ENCODE peak calls at places on chromosomes 12 and 14, in four cellular contexts. D is HL-60, A is fibroblast of the aortic adventitia, W is mucosa of descending colon. C is an unnamed sample.

GRCh38 chr12:97957109-97957508 is 494.5 kb downstream of the RMST start:
- DNase-seq in W (no peak), A (no peak), D (no peak), C (no peak)

GRCh38 chr12:128644664-128645296 is 179.0 kb downstream of the SLC15A4 start:
- DNase-seq in W (peak), A (no peak), D (no peak), C (no peak)

GRCh38 chr14:26719514-26719913 is 121.7 kb upstream of the NOVA1 start:
- DNase-seq in W (no peak), D (no peak), A (peak), C (peak)

GRCh38 chr14:31070431-31070830 is 44.3 kb upstream of the STRN3 start:
- DNase-seq in A (peak), W (no peak), D (no peak), C (peak)

GRCh38 chr12:71046215-71046614 is 111.6 kb downstream of the TSPAN8 start:
- DNase-seq in W (no peak), D (no peak), A (peak), C (no peak)

GRCh38 chr12:86929962-86930361 is 673.8 kb upstream of the MGAT4C start:
- DNase-seq in A (peak), W (no peak), D (no peak), C (no peak)

GRCh38 chr12:11814362-11814761 is 164.9 kb downstream of the ETV6 start:
- DNase-seq in W (no peak), D (no peak), A (peak), C (peak)

GRCh38 chr14:76599556-76599955 is 161.7 kb upstream of the VASH1 start:
- DNase-seq in W (no peak), D (no peak), A (no peak), C (no peak)

GRCh38 chr14:104687601-104688504 is 1.6 kb upstream of the INF2 start:
- DNase-seq in A (peak), D (no peak), W (peak), C (peak)

DNA sequence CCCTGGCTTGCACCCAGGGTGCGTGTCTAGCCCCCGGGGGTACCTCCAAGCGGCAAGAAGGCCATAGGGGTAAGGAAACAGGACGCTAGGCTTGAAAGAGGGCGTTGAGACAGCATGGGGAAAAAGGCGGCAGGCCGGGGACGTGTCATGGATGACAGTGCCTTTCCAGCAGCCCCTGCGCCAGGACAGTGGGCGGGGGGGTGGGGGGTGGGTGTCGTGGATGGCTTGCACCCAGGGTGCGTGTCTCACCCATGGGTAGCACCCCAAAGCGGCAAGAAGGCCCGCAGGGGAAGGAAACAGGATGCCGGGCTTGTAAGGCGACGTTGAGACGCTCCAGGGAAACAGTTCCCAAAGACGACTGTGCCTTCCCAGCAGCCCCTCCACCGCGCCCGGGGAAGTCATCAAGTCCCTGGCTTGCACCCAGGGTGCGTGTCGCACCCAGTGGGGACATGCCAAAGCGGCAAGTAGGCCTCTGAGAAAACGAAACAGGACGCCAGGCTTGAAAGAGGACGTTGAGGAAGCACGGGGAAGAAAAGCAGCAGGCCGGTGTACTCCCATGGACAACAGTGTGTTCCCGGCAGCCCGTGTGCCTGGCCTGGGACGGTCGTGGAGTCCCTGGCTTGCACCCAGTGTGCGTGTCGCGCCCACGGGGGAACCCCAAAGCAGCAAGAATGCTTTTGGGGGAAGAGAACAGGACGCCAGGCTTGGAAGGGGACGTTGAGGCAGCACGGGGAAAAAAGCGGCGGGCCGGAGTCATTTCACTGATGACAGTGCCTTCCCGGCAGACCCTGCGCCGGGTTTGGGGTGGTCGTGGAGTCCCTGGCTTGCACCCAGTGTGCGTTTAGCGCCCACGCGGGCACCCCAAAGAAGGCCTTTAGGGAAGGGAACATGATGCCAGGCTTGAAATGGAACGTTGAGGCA is 163.5 kb upstream of the ALG10B start:
- DNase-seq in A (no peak), W (no peak), D (no peak), C (no peak)
- TF ChIP-seq CTCF in A (no peak), W (no peak), D (no peak), C (no peak)

DNA sequence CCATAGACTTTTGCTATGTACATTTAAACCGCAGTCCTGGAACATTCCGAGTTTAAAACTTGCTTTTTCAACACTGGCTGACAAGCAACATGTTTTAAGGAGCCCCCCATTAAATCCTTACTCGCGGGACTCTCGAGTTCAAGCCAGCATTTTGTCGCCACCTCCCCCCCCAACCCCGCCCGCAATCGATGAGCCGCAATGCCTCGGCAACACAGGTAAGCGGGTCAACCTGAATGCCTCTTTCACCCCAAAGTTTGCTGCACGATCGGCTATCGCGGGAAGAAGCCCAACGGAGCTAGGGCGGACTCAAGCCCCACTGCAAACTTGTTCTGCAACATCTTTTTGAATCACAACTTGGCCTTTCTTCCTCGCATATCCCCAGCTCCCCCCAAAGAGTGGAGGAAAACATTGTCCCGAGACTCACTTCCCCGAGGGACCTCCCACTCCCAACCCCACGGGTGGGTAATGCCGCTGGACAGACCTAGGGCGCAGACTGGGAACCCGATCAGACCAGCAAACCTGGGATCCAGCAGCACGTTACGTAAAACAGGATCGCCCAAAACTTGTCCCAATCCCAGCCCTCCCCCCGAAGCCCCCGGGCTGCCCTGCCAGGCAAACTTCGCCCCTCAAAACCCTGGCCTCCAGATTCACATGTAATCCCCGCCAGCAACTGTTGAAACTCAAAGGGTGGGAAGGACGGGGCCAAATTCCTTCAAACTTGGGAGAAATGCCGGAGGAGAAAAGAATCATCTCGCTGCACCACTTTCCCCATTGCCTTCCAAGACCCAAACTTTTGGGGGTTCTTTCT is 641 bp downstream of the ZFP36L1 start:
- DNase-seq in A (no peak), D (no peak), W (peak), C (no peak)
- H3K4me3 ChIP-seq in A (peak), D (peak), W (peak), C (peak)

DNA sequence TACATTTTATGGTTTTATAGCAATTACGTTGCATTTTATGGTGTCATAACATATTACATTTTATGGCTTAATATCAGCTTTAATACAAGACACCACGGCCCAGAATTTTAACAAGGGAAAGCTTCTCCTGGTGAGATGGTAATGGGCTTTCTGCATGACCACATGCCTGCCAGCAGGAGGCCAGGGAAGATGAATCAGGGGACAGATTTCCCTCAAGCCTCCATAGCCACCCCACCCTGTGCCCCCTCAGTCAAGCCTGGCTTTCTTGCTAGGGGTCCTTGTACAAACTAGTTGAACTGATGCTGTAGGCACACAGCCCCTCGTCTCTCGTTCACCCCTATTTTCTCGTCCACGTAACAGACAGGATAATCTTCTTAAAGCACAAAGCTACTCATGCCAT is 56.6 kb downstream of the HSPB8 start:
- DNase-seq in W (no peak), A (no peak), D (no peak), C (no peak)
- TF ChIP-seq CTCF in W (no peak), A (peak), D (no peak), C (peak)

GRCh38 chr14:53955671-53956426 is 776 bp downstream of the BMP4 start:
- DNase-seq in A (peak), D (no peak), W (peak), C (peak)
- H3K4me3 ChIP-seq in A (peak), D (no peak), W (peak), C (peak)

DNA sequence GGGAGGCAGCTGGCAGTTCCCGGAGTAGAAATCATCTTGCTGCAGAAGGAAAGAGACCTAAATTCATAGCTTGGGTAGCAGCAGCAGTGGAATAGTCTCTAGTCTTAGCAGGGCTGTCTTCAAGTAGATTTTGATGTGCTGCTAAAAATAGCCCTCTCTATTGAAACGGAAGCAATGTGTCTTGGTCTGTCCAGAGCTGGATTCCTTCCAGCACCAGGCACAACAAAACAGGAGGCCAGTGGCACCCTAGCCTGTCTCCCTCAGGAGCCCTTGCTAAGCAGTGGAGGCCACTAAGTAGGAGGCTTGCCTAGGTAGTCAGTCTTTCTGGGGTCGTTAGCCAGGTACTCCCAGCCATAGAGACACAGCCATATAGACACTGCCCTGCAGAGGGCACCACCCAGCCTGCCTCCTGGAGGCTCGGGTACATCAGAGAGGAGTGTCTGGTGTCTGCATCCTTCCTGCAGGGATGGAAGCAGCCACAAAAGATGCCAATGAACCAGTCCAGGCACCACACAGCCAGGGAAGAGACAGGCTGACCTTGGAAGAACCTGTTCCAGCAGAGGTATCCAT is 97.5 kb downstream of the CRACR2A start:
- DNase-seq in A (peak), D (no peak), W (peak), C (peak)
- TF ChIP-seq CTCF in A (peak), D (no peak), W (no peak), C (peak)

GRCh38 chr12:76915381-76916169 is 36.8 kb upstream of the CSRP2 start:
- DNase-seq in W (no peak), D (no peak), A (peak), C (peak)
- H3K4me3 ChIP-seq in W (no peak), D (no peak), A (no peak), C (no peak)

DNA sequence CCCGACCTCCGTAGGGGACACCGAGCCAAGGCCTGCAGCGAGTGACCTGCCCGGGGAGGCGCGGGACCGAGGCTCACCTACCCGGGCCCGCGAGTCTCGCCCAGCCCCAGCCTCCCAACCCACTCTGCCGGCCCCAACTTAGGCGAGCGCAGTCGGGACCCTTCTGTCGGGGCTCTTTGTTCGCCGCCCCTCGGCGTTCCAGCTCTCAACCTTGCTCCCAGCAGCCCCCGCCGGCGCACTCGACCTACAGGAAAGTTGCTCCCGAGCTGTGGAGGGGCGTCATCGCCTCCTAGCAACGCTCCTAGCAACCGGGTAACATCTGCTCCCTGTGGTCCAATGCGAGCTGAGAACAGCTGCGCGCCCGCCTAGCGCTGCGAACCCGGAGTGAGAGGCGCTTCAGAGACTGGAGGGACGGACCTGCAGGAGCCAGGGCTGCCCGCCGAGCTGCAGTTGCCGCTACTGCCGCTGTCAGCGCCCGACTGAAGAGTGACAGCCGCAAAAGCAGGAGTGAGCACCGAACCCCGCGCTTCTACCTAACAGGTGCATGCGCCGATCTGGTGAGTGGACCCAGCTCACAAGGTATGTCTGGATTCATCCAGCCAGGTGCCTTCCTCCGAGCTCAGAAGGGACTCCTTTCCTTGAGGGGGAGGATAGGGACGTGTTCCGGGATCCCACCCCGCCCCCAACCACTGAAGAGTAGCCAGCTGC is 354.9 kb downstream of the SNAPC1 start:
- DNase-seq in W (peak), A (peak), D (no peak), C (peak)
- TF ChIP-seq CTCF in W (no peak), A (no peak), D (no peak), C (peak)

GRCh38 chr12:112929715-112930114 is 8.6 kb upstream of the OAS3 start:
- DNase-seq in D (no peak), A (no peak), W (no peak), C (no peak)

GRCh38 chr12:112930350-112930749 is 7.9 kb upstream of the OAS3 start:
- DNase-seq in D (no peak), A (no peak), W (no peak), C (no peak)

GRCh38 chr12:112928978-112929377 is 9.3 kb upstream of the OAS3 start:
- DNase-seq in W (no peak), A (no peak), D (no peak), C (no peak)

GRCh38 chr12:112927475-112927874 is 10.8 kb upstream of the OAS3 start:
- DNase-seq in W (no peak), D (no peak), A (no peak), C (no peak)

GRCh38 chr12:112927925-112928324 is 10.3 kb upstream of the OAS3 start:
- DNase-seq in D (no peak), W (no peak), A (no peak), C (no peak)
- H3K4me3 ChIP-seq in D (no peak), W (no peak), A (no peak), C (no peak)

DNA sequence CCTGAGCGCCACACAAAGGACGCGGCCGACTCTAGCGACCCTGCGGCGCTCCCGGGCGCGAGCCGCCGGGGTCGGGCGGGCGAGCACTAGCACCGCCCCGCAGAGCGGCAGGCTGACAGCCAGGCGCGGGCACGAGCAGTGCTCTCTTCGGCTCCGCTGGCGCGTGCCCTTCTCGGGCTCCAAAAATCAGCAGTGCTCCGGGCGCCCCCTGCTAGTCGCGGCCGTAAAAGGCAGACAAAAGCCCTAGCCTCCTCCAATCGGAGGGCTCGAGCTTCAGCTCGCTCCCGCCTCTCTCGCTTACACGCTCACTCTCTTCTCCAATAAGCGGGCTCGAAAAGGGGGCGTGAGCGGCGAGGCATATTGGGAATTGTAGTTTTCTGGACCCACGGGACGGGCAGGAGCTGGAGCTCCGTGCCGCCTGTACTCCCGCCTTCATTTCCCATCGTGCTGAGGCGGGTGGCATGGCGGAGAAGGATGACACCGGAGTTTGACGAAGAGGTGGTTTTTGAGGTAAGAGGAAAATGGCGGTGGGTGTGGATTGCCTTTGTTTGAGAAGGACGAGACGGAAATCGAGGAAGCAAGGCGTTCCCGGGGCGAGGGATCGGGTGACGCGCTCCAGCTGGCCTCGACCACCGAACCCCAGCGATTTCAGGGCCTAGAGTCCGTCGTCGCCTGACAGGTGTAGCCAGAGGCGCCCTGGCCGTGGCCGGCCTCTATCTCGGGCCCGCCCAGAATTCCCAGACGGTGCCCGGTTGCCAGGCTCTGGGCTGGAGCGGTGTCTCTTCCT is at the start of the genes FGD6 and VEZT:
- DNase-seq in W (peak), D (peak), A (peak), C (peak)
- TF ChIP-seq CTCF in W (peak), D (peak), A (peak), C (peak)